ENCODE peak calls at places on chromosomes 5 and 9, in nine cellular contexts. V, M, L, Q, H, B, W, I and T are unnamed samples.

GRCh38 chr9:131727795-131728545 is 11.9 kb downstream of the RAPGEF1 start:
- DNase-seq in V (no peak), M (no peak), L (peak), Q (no peak), H (no peak), B (no peak), W (no peak), I (no peak), T (no peak)

GRCh38 chr9:90062982-90063381 is 458.2 kb downstream of the GADD45G start:
- DNase-seq in V (no peak), M (no peak), L (no peak), Q (no peak), H (no peak), B (no peak), W (no peak), I (no peak), T (no peak)

GRCh38 chr5:80703747-80704146 is 49.0 kb upstream of the DHFR start:
- DNase-seq in V (no peak), M (no peak), L (no peak), Q (no peak), H (peak), B (no peak), W (no peak), I (no peak), T (no peak)

GRCh38 chr9:124758691-124759090 is 12.4 kb downstream of the NR6A1 start:
- DNase-seq in V (no peak), M (no peak), L (no peak), Q (no peak), H (no peak), B (no peak), W (no peak), I (no peak), T (no peak)

GRCh38 chr9:98391884-98392283 is 136.4 kb upstream of the TBC1D2 start:
- DNase-seq in V (no peak), M (no peak), L (peak), Q (no peak), H (no peak), B (no peak), W (no peak), I (no peak), T (no peak)

GRCh38 chr5:74241751-74242140 is 398.8 kb downstream of the ENC1 start:
- DNase-seq in V (no peak), M (no peak), L (no peak), Q (no peak), H (no peak), B (no peak), W (no peak), I (no peak), T (no peak)

GRCh38 chr5:177358333-177358939 is 712 bp downstream of the RGS14 start:
- DNase-seq in V (no peak), M (no peak), L (no peak), Q (no peak), H (no peak), B (no peak), W (no peak), I (no peak), T (no peak)

GRCh38 chr5:124698774-124699173 is 47.7 kb downstream of the ZNF608 start:
- DNase-seq in V (no peak), M (no peak), L (no peak), Q (no peak), H (no peak), B (no peak), W (no peak), I (no peak), T (no peak)

GRCh38 chr5:135986891-135987401 is 32.2 kb upstream of the LECT2 start:
- DNase-seq in V (no peak), M (no peak), L (no peak), Q (no peak), H (no peak), B (no peak), W (no peak), I (no peak), T (no peak)

GRCh38 chr5:127498604-127499003 is 18.8 kb upstream of the PRRC1 start:
- DNase-seq in V (no peak), M (no peak), L (no peak), Q (no peak), H (no peak), B (no peak), W (no peak), I (no peak), T (no peak)